ENCODE peak calls at places on chromosome 5, in eight cellular contexts. V is mucosa of gallbladder; Y is EL; Z is NCI-H446; C is activated T-cell treated with anti-CD3 and anti-CD28 coated beads, Interleukin-2, amount 50 U/mL, for 1 hour; D is AML-193; N is activated CD4-positive, alpha-beta T cell treated with anti-CD3 and anti-CD28 coated beads for 36 hours; I is activated naive CD8-positive, alpha-beta T cell treated with anti-CD3 and anti-CD28 coated beads, Interleukin-2, amount 10 ng/mL, durations not matched to agents 7 days and 5 days. T is an unnamed sample.
A peak's percentile ranks its signal among the peaks of the same experiment; 100 is the strongest.

GRCh38 chr5:171863928-171864327 is 78.3 kb downstream of the SMIM23 start:
- DNase-seq in V (no peak), Y (peak; percentile 94), Z (no peak), C (no peak), D (no peak), N (no peak), I (no peak), T (no peak)

GRCh38 chr5:126234563-126235195 is 188.5 kb upstream of the GRAMD2B start:
- DNase-seq in V (no peak), Y (peak; percentile 31), Z (peak; percentile 56), C (no peak), D (no peak), N (peak; percentile 5), I (no peak), T (peak; percentile 72)

GRCh38 chr5:66595877-66596790 is at the start of gene MAST4:
- DNase-seq in V (peak; percentile 93), Y (peak; percentile 77), Z (peak; percentile 66), C (peak; percentile 44), D (peak; percentile 23), N (peak; percentile 86), I (peak; percentile 83), T (peak; percentile 68)

GRCh38 chr5:17415282-17415681 is 82.7 kb upstream of the TAF11L2 start:
- DNase-seq in V (no peak), Y (no peak), Z (peak; percentile 53), C (no peak), D (no peak), N (no peak), I (no peak), T (no peak)

GRCh38 chr5:173878224-173878967 is 9.8 kb upstream of the CPEB4 start:
- DNase-seq in V (peak; percentile 54), Y (no peak), Z (no peak), C (no peak), D (no peak), N (no peak), I (no peak), T (no peak)

GRCh38 chr5:34751807-34752736 is 86.9 kb upstream of the TTC23L start:
- DNase-seq in V (no peak), Y (no peak), Z (no peak), C (no peak), D (no peak), N (no peak), I (no peak), T (no peak)

GRCh38 chr5:1743769-1744085 is 55.9 kb downstream of the MRPL36 start:
- DNase-seq in V (no peak), Y (no peak), Z (no peak), C (no peak), D (no peak), N (no peak), I (peak; percentile 8), T (no peak)

GRCh38 chr5:74640450-74641013 is at the start of gene ENC1:
- DNase-seq in V (peak; percentile 89), Y (peak; percentile 90), Z (peak; percentile 84), C (peak; percentile 75), D (peak; percentile 94), N (peak; percentile 88), I (peak; percentile 83), T (peak; percentile 97)

GRCh38 chr5:67774153-67774552 is 441.4 kb upstream of the PIK3R1 start:
- DNase-seq in V (no peak), Y (no peak), Z (no peak), C (no peak), D (peak; percentile 41), N (no peak), I (no peak), T (no peak)

GRCh38 chr5:102813740-102814139 is 58.6 kb downstream of the PAM start:
- DNase-seq in V (no peak), Y (no peak), Z (peak; percentile 13), C (no peak), D (no peak), N (no peak), I (no peak), T (no peak)

GRCh38 chr5:179475211-179475840 is 75.0 kb upstream of the RUFY1 start:
- DNase-seq in V (no peak), Y (no peak), Z (peak; percentile 17), C (no peak), D (no peak), N (no peak), I (no peak), T (no peak)

GRCh38 chr5:140246378-140247122 is 56.4 kb downstream of the PFDN1 start:
- DNase-seq in V (no peak), Y (peak; percentile 90), Z (peak; percentile 11), C (no peak), D (no peak), N (no peak), I (no peak), T (no peak)

T was measured in Kasumi-1.